ENCODE peak calls at places on chromosomes 12 and 14, in ten cellular contexts. V, D, A, E, Q, O, P, C, L and U are unnamed samples.

GRCh38 chr12:52645982-52646381 is 6.0 kb downstream of the KRT2 start:
- DNase-seq in V (no peak), D (no peak), A (no peak), E (no peak), Q (no peak), O (no peak), P (no peak), C (no peak), L (no peak), U (no peak)

GRCh38 chr14:96631621-96632362 is 129.6 kb downstream of the PAPOLA start:
- DNase-seq in V (no peak), D (peak; percentile 23), A (no peak), E (no peak), Q (no peak), O (no peak), P (no peak), C (peak; percentile 54), L (no peak), U (no peak)

GRCh38 chr14:51534623-51535022 is 117.1 kb upstream of the FRMD6 start:
- DNase-seq in V (peak; percentile 24), D (no peak), A (no peak), E (no peak), Q (no peak), O (no peak), P (peak; percentile 40), C (peak; percentile 83), L (peak; percentile 13), U (peak; percentile 81)

GRCh38 chr12:99810718-99811593 is 163.4 kb downstream of the GARIN6 start:
- DNase-seq in V (peak; percentile 86), D (peak; percentile 96), A (no peak), E (no peak), Q (no peak), O (no peak), P (peak; percentile 36), C (peak; percentile 2), L (no peak), U (peak; percentile 9)

GRCh38 chr12:129819391-129819790 is 84.4 kb downstream of the TMEM132D start:
- DNase-seq in V (no peak), D (no peak), A (no peak), E (no peak), Q (no peak), O (no peak), P (no peak), C (peak; percentile 86), L (no peak), U (peak; percentile 4)

GRCh38 chr14:33917664-33918063 is 33.2 kb downstream of the EGLN3 start:
- DNase-seq in V (no peak), D (no peak), A (no peak), E (no peak), Q (no peak), O (no peak), P (peak; percentile 4), C (no peak), L (no peak), U (no peak)

GRCh38 chr14:74242055-74243042 is 3.1 kb downstream of the VSX2 start:
- DNase-seq in V (no peak), D (no peak), A (no peak), E (no peak), Q (no peak), O (no peak), P (no peak), C (no peak), L (no peak), U (no peak)

GRCh38 chr14:101377069-101377468 is 184.2 kb upstream of the DIO3 start:
- DNase-seq in V (no peak), D (no peak), A (no peak), E (no peak), Q (no peak), O (no peak), P (no peak), C (no peak), L (no peak), U (no peak)

GRCh38 chr12:111394480-111394879 is 11.2 kb upstream of the SH2B3 start:
- DNase-seq in V (no peak), D (no peak), A (no peak), E (no peak), Q (no peak), O (no peak), P (no peak), C (no peak), L (no peak), U (no peak)

GRCh38 chr12:110104188-110104969 is 19.8 kb upstream of the IFT81 start:
- DNase-seq in V (no peak), D (no peak), A (no peak), E (no peak), Q (no peak), O (no peak), P (peak; percentile 82), C (no peak), L (no peak), U (no peak)

GRCh38 chr12:93982847-93983315 is 165.5 kb upstream of the PLXNC1 start:
- DNase-seq in V (peak; percentile 62), D (no peak), A (no peak), E (no peak), Q (no peak), O (no peak), P (peak; percentile 46), C (peak; percentile 50), L (no peak), U (peak; percentile 78)

GRCh38 chr12:75702477-75703093 is 191.2 kb upstream of the KRR1 start:
- DNase-seq in V (no peak), D (no peak), A (no peak), E (no peak), Q (no peak), O (no peak), P (no peak), C (no peak), L (no peak), U (no peak)

GRCh38 chr12:129659927-129660326 is 243.9 kb downstream of the TMEM132D start:
- DNase-seq in V (peak; percentile 5), D (no peak), A (no peak), E (no peak), Q (no peak), O (no peak), P (peak; percentile 49), C (peak; percentile 96), L (no peak), U (no peak)

GRCh38 chr14:92600318-92601053 is 86.9 kb downstream of the RIN3 start:
- DNase-seq in V (no peak), D (peak; percentile 74), A (no peak), E (no peak), Q (no peak), O (no peak), P (peak; percentile 80), C (peak; percentile 93), L (no peak), U (no peak)